ENCODE peak calls at places on chromosomes 6 and 20, in five cellular contexts. U, N, H, A and Q are unnamed samples.

GRCh38 chr20:39429716-39430115 is 467.6 kb downstream of the DHX35 start:
- DNase-seq in N (no peak), U (no peak), H (no peak), A (no peak), Q (no peak)

GRCh38 chr20:49872056-49872455 is 43.3 kb downstream of the SPATA2 start:
- DNase-seq in H (no peak), N (no peak), U (no peak), A (no peak), Q (no peak)

GRCh38 chr6:89941031-89941775 is 46.9 kb downstream of the GJA10 start:
- DNase-seq in N (no peak), U (peak; percentile 60), A (no peak), H (no peak), Q (no peak)

GRCh38 chr6:167683028-167683862 is 143.5 kb upstream of the AFDN start:
- DNase-seq in N (no peak), U (peak; percentile 89), A (no peak), H (no peak), Q (no peak)

GRCh38 chr6:169452117-169452868 is 198.6 kb upstream of the THBS2 start:
- DNase-seq in H (no peak), U (peak; percentile 89), A (no peak), N (peak; percentile 93), Q (no peak)

GRCh38 chr6:130575971-130576370 is 210.2 kb downstream of the TMEM200A start:
- DNase-seq in A (peak; percentile 63), U (no peak), H (peak; percentile 29), N (no peak), Q (no peak)

GRCh38 chr6:2244261-2245102 is 923 bp downstream of the GMDS start:
- DNase-seq in N (no peak), H (no peak), A (no peak), U (no peak), Q (no peak)

GRCh38 chr6:15715851-15716250 is 53.0 kb upstream of the DTNBP1 start:
- DNase-seq in H (no peak), U (no peak), A (no peak), N (no peak), Q (no peak)

GRCh38 chr20:38581013-38581412 is at the start of gene ADIG:
- DNase-seq in H (no peak), A (no peak), N (no peak), U (no peak), Q (no peak)

GRCh38 chr6:11584264-11584663 is 46.7 kb downstream of the TMEM170B start:
- DNase-seq in N (no peak), H (no peak), U (no peak), A (no peak), Q (no peak)

GRCh38 chr6:135334169-135334568 is 153.1 kb downstream of the MYB start:
- DNase-seq in U (peak; percentile 32), H (no peak), A (no peak), N (no peak), Q (no peak)